ENCODE peak calls at places on chromosomes 7 and 10, in four cellular contexts. O is SK-N-SH, D is WTC11, A is K562. V is an unnamed sample.

GRCh38 chr7:104772405-104772821 is 241.6 kb upstream of the KMT2E start:
- DNase-seq in O (peak; percentile 6), D (peak; percentile 59), A (no peak), V (no peak)

GRCh38 chr7:138854115-138854645 is 56.2 kb upstream of the ATP6V0A4 start:
- DNase-seq in O (no peak), D (no peak), A (no peak), V (no peak)

GRCh38 chr10:103542764-103543616 is 49.5 kb downstream of the NEURL1 start:
- DNase-seq in A (no peak), O (peak; percentile 82), D (peak; percentile 45), V (peak; percentile 13)

GRCh38 chr7:122550545-122550944 is 148.4 kb downstream of the RNF133 start:
- DNase-seq in A (no peak), O (no peak), D (no peak), V (no peak)

GRCh38 chr7:55572378-55573233 is at the start of gene VOPP1:
- DNase-seq in A (peak; percentile 95), O (peak; percentile 96), D (peak; percentile 69), V (no peak)

GRCh38 chr10:11825796-11826414 is 2.7 kb downstream of the PROSER2 start:
- DNase-seq in O (no peak), A (no peak), D (no peak), V (no peak)

GRCh38 chr7:140426130-140426529 is 22.3 kb downstream of the RAB19 start:
- DNase-seq in O (no peak), A (no peak), D (no peak), V (no peak)

GRCh38 chr10:87882555-87883294 is 19.3 kb downstream of the PTEN start:
- DNase-seq in O (no peak), A (no peak), D (no peak), V (no peak)

GRCh38 chr7:128270799-128271411 is 29.8 kb downstream of the LEP start:
- DNase-seq in O (no peak), D (peak; percentile 46), A (no peak), V (no peak)

GRCh38 chr7:29921404-29922010 is 68.1 kb downstream of the SCRN1 start:
- DNase-seq in A (peak; percentile 76), O (peak; percentile 81), D (peak; percentile 63), V (peak; percentile 11)

GRCh38 chr7:116864084-116864483 is 1.7 kb downstream of the CAPZA2 start:
- DNase-seq in O (no peak), D (no peak), A (no peak), V (no peak)

GRCh38 chr7:136103545-136104268 is 126.5 kb upstream of the MTPN start:
- DNase-seq in O (no peak), A (no peak), D (no peak), V (no peak)

GRCh38 chr10:99365311-99365710 is 36.2 kb downstream of the CNNM1 start:
- DNase-seq in A (no peak), O (no peak), D (no peak), V (no peak)

GRCh38 chr7:132941433-132941832 is 140.5 kb downstream of the CHCHD3 start:
- DNase-seq in A (no peak), O (no peak), D (no peak), V (no peak)

GRCh38 chr10:19158870-19159269 is 110.3 kb downstream of the MALRD1 start:
- DNase-seq in O (no peak), D (no peak), A (no peak), V (no peak)

GRCh38 chr10:75288140-75288711 is 52.5 kb upstream of the COMTD1 start:
- DNase-seq in D (no peak), O (no peak), A (no peak), V (no peak)

GRCh38 chr10:110229155-110229554 is 21.8 kb downstream of the MXI1 start:
- DNase-seq in D (no peak), O (no peak), A (no peak), V (no peak)

GRCh38 chr10:69446229-69446628 is 5.0 kb upstream of the TSPAN15 start:
- DNase-seq in D (no peak), O (no peak), A (no peak), V (no peak)

GRCh38 chr10:83607959-83608745 is 531.2 kb upstream of the GHITM start:
- DNase-seq in A (no peak), D (no peak), O (no peak), V (no peak)

GRCh38 chr10:122084286-122085041 is 95.5 kb downstream of the TACC2 start:
- DNase-seq in O (no peak), A (no peak), D (no peak), V (no peak)

GRCh38 chr7:75649462-75649861 is 89.3 kb downstream of the HIP1 start:
- DNase-seq in O (no peak), D (no peak), A (no peak), V (no peak)

GRCh38 chr7:10211861-10212260 is 761.8 kb upstream of the PHF14 start:
- DNase-seq in A (no peak), O (no peak), D (no peak), V (no peak)

GRCh38 chr10:49552277-49552676 is 13.4 kb upstream of the ERCC6 start:
- DNase-seq in A (no peak), D (no peak), O (no peak), V (no peak)

GRCh38 chr7:12244129-12244528 is 33.0 kb downstream of the TMEM106B start:
- DNase-seq in D (peak; percentile 51), O (peak; percentile 22), A (peak; percentile 10), V (no peak)

GRCh38 chr7:27147211-27148030 is at the start of gene HOXA6:
- DNase-seq in O (peak; percentile 47), D (peak; percentile 38), A (no peak), V (no peak)

GRCh38 chr7:134782121-134782623 is 2.7 kb downstream of the CALD1 start:
- DNase-seq in D (no peak), A (no peak), O (no peak), V (peak; percentile 8)

GRCh38 chr7:2698581-2699288 is 10.7 kb downstream of the AMZ1 start:
- DNase-seq in A (no peak), D (no peak), O (no peak), V (peak; percentile 93)

GRCh38 chr7:155534691-155535090 is 11.7 kb downstream of the CNPY1 start:
- DNase-seq in A (no peak), D (no peak), O (no peak), V (no peak)

GRCh38 chr7:17781491-17782215 is 158.6 kb downstream of the SNX13 start:
- DNase-seq in A (no peak), O (no peak), D (no peak), V (no peak)

GRCh38 chr10:129705676-129706075 is 238.6 kb downstream of the MGMT start:
- DNase-seq in O (no peak), A (no peak), D (no peak), V (no peak)

GRCh38 chr7:38178695-38179344 is 775 bp downstream of the STARD3NL start:
- DNase-seq in O (no peak), D (no peak), A (no peak), V (no peak)

GRCh38 chr7:35781200-35781701 is 19.6 kb upstream of the SEPTIN7 start:
- DNase-seq in D (no peak), A (no peak), O (no peak), V (no peak)

GRCh38 chr10:79186742-79187544 is 118.2 kb downstream of the ZMIZ1 start:
- DNase-seq in A (no peak), D (no peak), O (no peak), V (no peak)

GRCh38 chr10:79184649-79185048 is 115.9 kb downstream of the ZMIZ1 start:
- DNase-seq in A (no peak), D (no peak), O (no peak), V (no peak)

GRCh38 chr10:79185796-79186374 is 117.1 kb downstream of the ZMIZ1 start:
- DNase-seq in O (no peak), D (no peak), A (no peak), V (no peak)

GRCh38 chr10:79184141-79184625 is 115.4 kb downstream of the ZMIZ1 start:
- DNase-seq in D (no peak), A (no peak), O (peak; percentile 66), V (no peak)

DNA sequence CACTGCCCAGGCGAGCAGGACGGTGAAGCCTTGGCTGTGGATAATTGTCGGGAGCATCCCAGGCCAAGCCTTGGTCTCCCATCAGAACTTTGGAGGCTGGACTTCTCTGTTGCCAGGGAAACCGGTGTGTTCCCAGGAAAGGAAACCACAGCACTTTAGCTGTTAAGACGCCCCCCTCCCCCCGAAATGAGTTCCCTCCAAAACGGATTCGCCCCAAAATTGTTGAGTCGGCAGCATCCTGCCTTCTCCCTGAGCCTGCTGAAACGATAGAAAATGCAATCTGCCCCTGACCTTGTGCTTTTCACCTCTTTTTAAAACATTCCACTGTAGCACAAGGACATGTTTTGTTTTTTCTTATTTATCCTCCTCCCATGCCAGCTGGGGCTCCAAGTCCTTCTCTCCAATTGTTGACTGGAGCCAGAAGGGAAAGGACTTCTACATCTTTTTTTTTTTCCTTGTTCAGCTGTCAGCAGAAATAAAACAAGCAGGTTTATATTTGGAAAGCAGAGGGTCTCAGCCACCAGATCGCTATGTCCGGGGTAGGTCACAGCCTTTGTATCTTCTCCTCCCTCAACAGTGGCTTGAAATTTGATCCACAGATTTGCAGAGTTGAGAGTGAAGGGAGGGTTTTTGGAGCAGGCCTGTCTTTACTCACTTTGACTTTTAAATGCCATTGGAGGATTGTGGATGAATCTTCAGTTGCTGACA is 116.5 kb downstream of the ZMIZ1 start:
- DNase-seq in A (no peak), O (no peak), D (no peak), V (no peak)
- TF ChIP-seq USF1 in A (no peak), O (no peak), D (no peak), V (no peak)

GRCh38 chr10:6386960-6387359 is 184.2 kb downstream of the PFKFB3 start:
- DNase-seq in A (no peak), D (no peak), O (no peak), V (no peak)

GRCh38 chr10:6386346-6386745 is 183.6 kb downstream of the PFKFB3 start:
- DNase-seq in A (no peak), D (no peak), O (no peak), V (no peak)

GRCh38 chr10:6384031-6384430 is 181.3 kb downstream of the PFKFB3 start:
- DNase-seq in O (no peak), D (no peak), A (no peak), V (no peak)

GRCh38 chr10:6384847-6385246 is 182.1 kb downstream of the PFKFB3 start:
- DNase-seq in D (no peak), A (no peak), O (no peak), V (no peak)

DNA sequence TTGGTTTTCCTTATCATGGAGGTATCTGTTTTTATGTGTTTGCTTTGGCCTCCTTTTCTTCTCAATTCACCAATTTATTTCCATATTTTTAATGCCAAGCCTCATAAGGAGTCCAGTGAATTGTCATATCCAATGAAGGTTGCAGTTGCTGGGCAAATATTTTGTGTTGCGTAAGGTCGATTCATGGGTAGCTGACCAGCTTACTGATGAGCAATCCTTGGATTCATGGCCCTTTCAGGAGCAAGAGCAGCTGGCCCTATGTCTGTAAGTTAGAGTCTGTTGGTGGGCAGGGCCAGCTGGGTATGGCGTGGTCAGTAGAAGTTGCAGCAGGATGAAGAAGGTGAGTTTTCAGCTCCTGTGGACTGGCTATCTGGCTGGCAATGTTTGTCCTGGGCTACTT is 183.0 kb downstream of the PFKFB3 start:
- DNase-seq in O (no peak), D (no peak), A (no peak), V (no peak)
- TF ChIP-seq USF1 in O (no peak), D (no peak), A (no peak), V (no peak)

DNA sequence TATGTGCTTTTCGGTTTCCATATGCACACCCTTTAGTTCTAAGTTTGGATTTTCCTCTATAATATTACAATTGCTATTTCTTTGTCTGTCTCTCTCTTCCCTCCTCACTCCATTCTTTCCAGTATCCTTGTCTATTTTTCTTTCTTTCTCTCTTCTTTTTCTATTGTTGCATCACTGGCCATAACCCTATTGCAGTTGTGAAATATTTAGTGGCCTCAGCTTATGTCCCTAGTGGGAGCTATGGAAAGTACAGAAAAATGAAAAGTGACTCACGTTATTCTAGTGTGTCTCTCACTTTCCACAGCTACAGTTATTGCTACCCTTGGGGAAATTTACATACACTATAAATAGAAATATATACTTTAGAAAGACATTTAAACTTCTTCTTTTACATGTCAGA is 59.1 kb downstream of the CNTNAP2 start:
- DNase-seq in A (no peak), D (no peak), O (no peak), V (no peak)
- TF ChIP-seq USF1 in A (no peak), D (no peak), O (no peak), V (no peak)

GRCh38 chr7:33649476-33650441 is 255.6 kb upstream of the BMPER start:
- DNase-seq in D (no peak), A (no peak), O (no peak), V (no peak)
- TF ChIP-seq USF1 in D (no peak), A (no peak), O (no peak), V (no peak)

V was measured in GM12878.